ENCODE peak calls at places on chromosomes 6 and 20, in ten cellular contexts. One of them, this sample, is unnamed.

GRCh38 chr20:61940491-61940890 is 125.2 kb downstream of the TAF4 start:
- DNase-seq in A549: no peak
- DNase-seq in K562: no peak
- DNase-seq in IMR-90: no peak
- DNase-seq in H54: no peak
- DNase-seq in prostate gland: no peak
- DNase-seq in spleen: no peak
- DNase-seq in upper lobe of left lung: no peak
- DNase-seq in tibial nerve: no peak
- DNase-seq in esophagus muscularis mucosa: no peak
- DNase-seq in this sample: no peak

GRCh38 chr20:62741701-62742491 is 33.3 kb downstream of the NTSR1 start:
- DNase-seq in prostate gland: no peak
- DNase-seq in esophagus muscularis mucosa: no peak
- DNase-seq in spleen: peak; percentile 66
- DNase-seq in IMR-90: no peak
- DNase-seq in H54: no peak
- DNase-seq in tibial nerve: no peak
- DNase-seq in K562: no peak
- DNase-seq in A549: no peak
- DNase-seq in upper lobe of left lung: peak; percentile 16
- DNase-seq in this sample: no peak

GRCh38 chr6:168056892-168057527 is 22.0 kb downstream of the FRMD1 start:
- DNase-seq in tibial nerve: no peak
- DNase-seq in A549: no peak
- DNase-seq in IMR-90: no peak
- DNase-seq in H54: no peak
- DNase-seq in spleen: no peak
- DNase-seq in K562: no peak
- DNase-seq in upper lobe of left lung: no peak
- DNase-seq in prostate gland: no peak
- DNase-seq in esophagus muscularis mucosa: no peak
- DNase-seq in this sample: no peak

GRCh38 chr20:10536531-10536930 is 101.4 kb downstream of the SLX4IP start:
- DNase-seq in IMR-90: peak; percentile 68
- DNase-seq in H54: no peak
- DNase-seq in prostate gland: peak; percentile 79
- DNase-seq in upper lobe of left lung: peak; percentile 71
- DNase-seq in tibial nerve: no peak
- DNase-seq in spleen: no peak
- DNase-seq in A549: no peak
- DNase-seq in esophagus muscularis mucosa: no peak
- DNase-seq in K562: no peak
- DNase-seq in this sample: no peak

GRCh38 chr6:55652429-55652828 is 73.4 kb upstream of the HMGCLL1 start:
- DNase-seq in K562: no peak
- DNase-seq in tibial nerve: no peak
- DNase-seq in esophagus muscularis mucosa: no peak
- DNase-seq in H54: no peak
- DNase-seq in prostate gland: no peak
- DNase-seq in A549: no peak
- DNase-seq in upper lobe of left lung: no peak
- DNase-seq in spleen: no peak
- DNase-seq in IMR-90: no peak
- DNase-seq in this sample: no peak

GRCh38 chr6:78231002-78231401 is 578.2 kb downstream of the MEI4 start:
- DNase-seq in esophagus muscularis mucosa: no peak
- DNase-seq in prostate gland: no peak
- DNase-seq in H54: no peak
- DNase-seq in tibial nerve: no peak
- DNase-seq in K562: no peak
- DNase-seq in upper lobe of left lung: no peak
- DNase-seq in IMR-90: no peak
- DNase-seq in A549: no peak
- DNase-seq in spleen: no peak
- DNase-seq in this sample: no peak

GRCh38 chr6:85405853-85406198 is 44.1 kb upstream of the NT5E start:
- DNase-seq in H54: no peak
- DNase-seq in prostate gland: no peak
- DNase-seq in esophagus muscularis mucosa: no peak
- DNase-seq in K562: no peak
- DNase-seq in tibial nerve: no peak
- DNase-seq in A549: no peak
- DNase-seq in spleen: no peak
- DNase-seq in upper lobe of left lung: no peak
- DNase-seq in IMR-90: no peak
- DNase-seq in this sample: no peak

GRCh38 chr6:36247691-36248090 is 22.2 kb upstream of the PNPLA1 start:
- DNase-seq in H54: no peak
- DNase-seq in K562: no peak
- DNase-seq in esophagus muscularis mucosa: no peak
- DNase-seq in prostate gland: no peak
- DNase-seq in spleen: no peak
- DNase-seq in tibial nerve: peak; percentile 19
- DNase-seq in upper lobe of left lung: no peak
- DNase-seq in IMR-90: peak; percentile 61
- DNase-seq in A549: no peak
- DNase-seq in this sample: no peak

DNA sequence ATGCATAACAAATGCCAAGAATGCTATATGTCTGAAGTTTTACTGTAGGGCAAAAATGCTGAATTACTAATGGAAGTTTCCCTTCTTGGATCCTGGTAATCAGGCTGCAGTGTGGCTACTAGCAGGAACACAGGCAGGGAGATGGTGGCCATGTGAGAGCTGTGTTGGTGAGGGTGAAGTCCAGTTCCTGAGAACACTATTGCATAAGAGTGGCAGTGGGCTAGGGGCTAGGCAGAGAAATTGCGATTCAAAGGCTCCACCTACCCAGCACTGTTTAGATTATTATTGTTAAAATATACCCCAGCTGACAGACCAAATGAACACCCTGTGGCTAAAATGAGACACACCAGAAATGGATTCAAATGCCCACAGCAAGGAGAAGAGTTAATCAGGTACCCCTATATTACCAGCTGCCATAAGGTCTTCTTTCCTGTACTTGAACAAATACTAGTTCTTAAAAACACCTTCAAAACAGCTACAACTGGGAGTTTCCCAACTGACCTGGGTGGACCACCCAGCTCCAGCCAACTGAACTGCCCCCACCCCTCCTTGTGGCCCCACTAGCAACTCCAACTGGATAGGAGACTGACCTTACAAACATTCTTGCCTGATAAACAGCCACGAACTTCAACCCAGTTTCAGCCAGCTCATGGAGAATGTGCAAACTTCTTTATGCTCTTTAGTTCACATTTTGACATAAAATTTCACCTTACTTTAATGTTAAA is 644.1 kb downstream of the EPM2A start:
- DNase-seq in H54: no peak
- DNase-seq in upper lobe of left lung: no peak
- DNase-seq in IMR-90: no peak
- DNase-seq in tibial nerve: no peak
- DNase-seq in esophagus muscularis mucosa: no peak
- DNase-seq in A549: no peak
- DNase-seq in K562: no peak
- DNase-seq in prostate gland: no peak
- DNase-seq in spleen: no peak
- DNase-seq in this sample: no peak
- TF ChIP-seq POLR2A in H54: no peak
- TF ChIP-seq POLR2A in upper lobe of left lung: no peak
- TF ChIP-seq POLR2A in IMR-90: no peak
- TF ChIP-seq POLR2A in tibial nerve: no peak
- TF ChIP-seq POLR2A in esophagus muscularis mucosa: no peak
- TF ChIP-seq POLR2A in A549: no peak
- TF ChIP-seq POLR2A in K562: no peak
- TF ChIP-seq POLR2A in prostate gland: no peak
- TF ChIP-seq POLR2A in spleen: no peak
- TF ChIP-seq POLR2A in this sample: no peak

GRCh38 chr6:147322299-147323162 is 118.3 kb downstream of the STXBP5 start:
- DNase-seq in esophagus muscularis mucosa: no peak
- DNase-seq in upper lobe of left lung: no peak
- DNase-seq in spleen: no peak
- DNase-seq in A549: no peak
- DNase-seq in prostate gland: no peak
- DNase-seq in H54: no peak
- DNase-seq in tibial nerve: no peak
- DNase-seq in IMR-90: peak; percentile 73
- DNase-seq in K562: no peak
- DNase-seq in this sample: no peak
- TF ChIP-seq POLR2A in esophagus muscularis mucosa: no peak
- TF ChIP-seq POLR2A in upper lobe of left lung: no peak
- TF ChIP-seq POLR2A in spleen: no peak
- TF ChIP-seq POLR2A in A549: no peak
- TF ChIP-seq POLR2A in prostate gland: no peak
- TF ChIP-seq POLR2A in H54: no peak
- TF ChIP-seq POLR2A in tibial nerve: no peak
- TF ChIP-seq POLR2A in IMR-90: no peak
- TF ChIP-seq POLR2A in K562: no peak
- TF ChIP-seq POLR2A in this sample: peak; percentile 36

GRCh38 chr20:58016779-58017178 is 211.7 kb downstream of the ANKRD60 start:
- DNase-seq in IMR-90: no peak
- DNase-seq in prostate gland: no peak
- DNase-seq in upper lobe of left lung: no peak
- DNase-seq in esophagus muscularis mucosa: no peak
- DNase-seq in spleen: no peak
- DNase-seq in H54: no peak
- DNase-seq in tibial nerve: no peak
- DNase-seq in K562: no peak
- DNase-seq in A549: no peak
- DNase-seq in this sample: no peak

GRCh38 chr20:58017970-58018530 is 210.4 kb downstream of the ANKRD60 start:
- DNase-seq in prostate gland: no peak
- DNase-seq in K562: no peak
- DNase-seq in IMR-90: no peak
- DNase-seq in tibial nerve: no peak
- DNase-seq in upper lobe of left lung: no peak
- DNase-seq in esophagus muscularis mucosa: no peak
- DNase-seq in H54: no peak
- DNase-seq in spleen: peak; percentile 56
- DNase-seq in A549: no peak
- DNase-seq in this sample: no peak

GRCh38 chr20:58019027-58019849 is 209.2 kb downstream of the ANKRD60 start:
- DNase-seq in esophagus muscularis mucosa: no peak
- DNase-seq in K562: no peak
- DNase-seq in prostate gland: no peak
- DNase-seq in A549: no peak
- DNase-seq in IMR-90: peak; percentile 12
- DNase-seq in spleen: peak; percentile 60
- DNase-seq in H54: peak; percentile 72
- DNase-seq in tibial nerve: no peak
- DNase-seq in upper lobe of left lung: no peak
- DNase-seq in this sample: no peak

GRCh38 chr20:58018590-58018989 is 209.9 kb downstream of the ANKRD60 start:
- DNase-seq in A549: no peak
- DNase-seq in spleen: peak; percentile 57
- DNase-seq in K562: no peak
- DNase-seq in esophagus muscularis mucosa: no peak
- DNase-seq in upper lobe of left lung: no peak
- DNase-seq in IMR-90: no peak
- DNase-seq in tibial nerve: no peak
- DNase-seq in H54: no peak
- DNase-seq in prostate gland: no peak
- DNase-seq in this sample: no peak

DNA sequence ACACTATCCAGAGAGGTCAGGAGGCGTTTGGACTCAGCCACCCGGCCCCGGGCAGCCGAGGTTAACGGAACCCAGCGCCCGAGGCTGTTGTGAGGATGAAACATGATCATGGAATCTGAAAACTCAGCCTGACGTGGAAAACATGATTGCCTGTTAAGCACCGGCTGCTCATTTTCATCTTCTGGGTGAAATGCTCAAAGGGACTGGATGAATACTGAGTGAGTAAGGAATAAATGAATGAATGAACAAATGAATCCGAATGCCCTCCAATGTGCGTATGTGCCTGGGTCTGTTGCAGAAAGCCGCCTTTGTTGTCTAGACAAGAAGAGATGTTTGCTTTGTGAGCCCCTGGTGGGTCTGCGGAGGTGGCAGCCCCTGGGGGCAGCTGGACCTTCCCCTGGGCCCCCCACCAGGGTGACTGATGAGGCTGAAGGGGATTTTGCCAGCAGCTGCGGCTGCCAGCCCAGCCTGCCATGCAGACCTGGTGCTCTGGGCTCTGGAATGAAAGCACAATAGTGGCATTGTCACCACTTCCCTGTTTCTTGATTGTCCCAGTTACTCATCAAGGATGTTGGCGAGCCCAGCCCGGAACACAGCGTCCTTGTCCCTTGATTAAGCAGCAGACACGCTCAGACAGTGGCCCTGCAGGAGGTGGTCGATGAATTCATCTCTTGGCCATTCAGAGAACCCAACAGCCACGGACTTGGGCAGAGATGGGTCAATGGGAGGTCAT is 211.1 kb downstream of the ANKRD60 start:
- DNase-seq in K562: no peak
- DNase-seq in IMR-90: peak; percentile 1
- DNase-seq in tibial nerve: no peak
- DNase-seq in H54: peak; percentile 75
- DNase-seq in A549: peak; percentile 90
- DNase-seq in prostate gland: peak; percentile 96
- DNase-seq in spleen: peak; percentile 72
- DNase-seq in upper lobe of left lung: no peak
- DNase-seq in esophagus muscularis mucosa: no peak
- DNase-seq in this sample: no peak
- TF ChIP-seq POLR2A in K562: no peak
- TF ChIP-seq POLR2A in IMR-90: no peak
- TF ChIP-seq POLR2A in tibial nerve: no peak
- TF ChIP-seq POLR2A in H54: no peak
- TF ChIP-seq POLR2A in A549: no peak
- TF ChIP-seq POLR2A in prostate gland: no peak
- TF ChIP-seq POLR2A in spleen: no peak
- TF ChIP-seq POLR2A in upper lobe of left lung: no peak
- TF ChIP-seq POLR2A in esophagus muscularis mucosa: no peak
- TF ChIP-seq POLR2A in this sample: no peak

DNA sequence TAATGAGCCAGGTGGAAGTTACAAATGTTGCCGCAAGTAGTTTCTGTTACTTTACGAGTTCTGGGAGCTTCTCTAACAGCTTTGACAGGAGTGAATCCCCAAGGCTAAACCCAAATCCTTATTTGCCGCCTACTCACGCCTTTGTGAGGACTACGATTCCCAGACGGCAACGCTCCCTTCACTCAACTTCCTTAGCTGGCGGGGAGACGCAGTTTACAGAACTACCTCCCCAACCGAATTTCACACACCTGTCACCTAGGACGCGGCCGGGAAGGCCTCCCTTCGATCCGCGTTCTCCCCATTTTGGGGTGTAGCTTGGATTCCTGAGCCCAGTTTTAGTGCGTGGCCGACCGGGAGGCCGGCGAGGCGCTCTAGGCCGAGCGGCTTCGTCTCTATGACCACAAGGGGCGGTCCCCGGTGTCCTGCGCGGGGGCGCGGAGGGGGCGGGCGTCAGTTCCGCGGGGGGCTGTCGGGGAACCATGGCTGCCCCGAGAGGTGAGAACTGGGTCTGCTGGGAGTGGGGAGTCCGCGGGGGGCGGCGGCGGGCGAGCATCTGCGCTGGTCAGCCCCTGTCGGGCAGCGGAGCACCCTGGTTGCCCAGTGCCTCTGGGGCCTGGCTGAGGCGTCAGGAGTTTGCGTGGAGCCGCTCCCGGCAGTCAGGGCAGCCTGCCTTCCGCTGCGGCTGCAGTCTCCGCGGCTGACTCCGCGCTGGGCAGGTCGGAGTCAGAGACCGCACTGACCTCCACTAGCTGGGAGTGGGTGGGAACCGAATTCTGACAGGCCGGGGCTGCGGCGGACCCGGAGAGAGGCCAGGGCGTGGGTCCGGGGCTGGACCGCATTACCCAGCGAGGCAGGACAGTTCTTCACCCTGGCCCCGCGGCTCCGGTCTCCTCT is at the start of gene SLC35A1:
- DNase-seq in spleen: peak; percentile 97
- DNase-seq in H54: peak; percentile 66
- DNase-seq in prostate gland: peak; percentile 82
- DNase-seq in K562: peak; percentile 90
- DNase-seq in A549: peak; percentile 75
- DNase-seq in tibial nerve: peak; percentile 76
- DNase-seq in upper lobe of left lung: peak; percentile 88
- DNase-seq in esophagus muscularis mucosa: peak; percentile 96
- DNase-seq in IMR-90: peak; percentile 73
- DNase-seq in this sample: peak; percentile 72
- TF ChIP-seq POLR2A in spleen: peak; percentile 22
- TF ChIP-seq POLR2A in H54: peak; percentile 78
- TF ChIP-seq POLR2A in prostate gland: peak; percentile 78
- TF ChIP-seq POLR2A in K562: peak; percentile 86
- TF ChIP-seq POLR2A in A549: peak; percentile 66
- TF ChIP-seq POLR2A in tibial nerve: peak; percentile 8
- TF ChIP-seq POLR2A in upper lobe of left lung: no peak
- TF ChIP-seq POLR2A in esophagus muscularis mucosa: no peak
- TF ChIP-seq POLR2A in IMR-90: peak; percentile 46
- TF ChIP-seq POLR2A in this sample: peak; percentile 60

This sample was measured in GM12892.